ENCODE peak calls at places on chromosomes 7 and 10, in seven cellular contexts. W is thoracic aorta, U is AG04450, B is A549, H is foreskin fibroblast, P is heart right ventricle, T is sigmoid colon. A is an unnamed sample.

GRCh38 chr7:108014747-108015682 is 12.1 kb upstream of the LAMB1 start:
- DNase-seq in W (no peak), U (peak), B (peak), H (peak), P (no peak), T (no peak), A (no peak)

GRCh38 chr10:31664803-31665202 is 263.8 kb downstream of the ARHGAP12 start:
- DNase-seq in W (no peak), U (no peak), B (no peak), H (no peak), P (peak), T (peak), A (no peak)

GRCh38 chr10:114962441-114962840 is 24.4 kb downstream of the TRUB1 start:
- DNase-seq in W (no peak), U (no peak), B (no peak), H (no peak), P (no peak), T (no peak), A (no peak)

GRCh38 chr7:142438235-142438922 is 180.5 kb upstream of the PRSS58 start:
- DNase-seq in W (no peak), U (no peak), B (peak), H (peak), P (no peak), T (no peak), A (no peak)

GRCh38 chr10:84352251-84352842 is 24.0 kb downstream of the CCSER2 start:
- DNase-seq in W (no peak), U (no peak), B (peak), H (no peak), P (peak), T (peak), A (no peak)

GRCh38 chr10:22990443-22990842 is 62.6 kb downstream of the ARMC3 start:
- DNase-seq in W (no peak), U (no peak), B (no peak), H (no peak), P (no peak), T (no peak), A (no peak)

GRCh38 chr7:38374507-38374906 is 101.1 kb upstream of the TARP start:
- DNase-seq in W (no peak), U (no peak), B (peak), H (peak), P (no peak), T (no peak), A (no peak)

GRCh38 chr10:124680675-124681074 is 63.5 kb downstream of the FAM53B start:
- DNase-seq in W (no peak), U (no peak), B (no peak), H (peak), P (peak), T (peak), A (no peak)

GRCh38 chr10:17882557-17882956 is 69.2 kb upstream of the SLC39A12 start:
- DNase-seq in W (no peak), U (no peak), B (no peak), H (no peak), P (no peak), T (no peak), A (no peak)

GRCh38 chr7:74002474-74003017 is 25.4 kb upstream of the ELN start:
- DNase-seq in W (no peak), U (peak), B (peak), H (no peak), P (peak), T (no peak), A (peak)

GRCh38 chr7:151076863-151077704 is 3.5 kb downstream of the FASTK start:
- DNase-seq in W (no peak), U (no peak), B (peak), H (no peak), P (no peak), T (no peak), A (no peak)

GRCh38 chr10:74813371-74813770 is 13.0 kb upstream of the KAT6B start:
- DNase-seq in W (no peak), U (no peak), B (no peak), H (no peak), P (no peak), T (no peak), A (no peak)

GRCh38 chr7:66500087-66500486 is 128.6 kb upstream of the KCTD7 start:
- DNase-seq in W (no peak), U (no peak), B (no peak), H (peak), P (no peak), T (peak), A (no peak)

GRCh38 chr7:150901160-150902035 is 49.1 kb downstream of the AOC1 start:
- DNase-seq in W (no peak), U (no peak), B (no peak), H (no peak), P (peak), T (no peak), A (no peak)

GRCh38 chr7:50940621-50941020 is 157.9 kb upstream of the GRB10 start:
- DNase-seq in W (no peak), U (no peak), B (no peak), H (peak), P (no peak), T (no peak), A (no peak)

GRCh38 chr7:50939026-50939425 is 156.3 kb upstream of the GRB10 start:
- DNase-seq in W (no peak), U (no peak), B (no peak), H (peak), P (no peak), T (no peak), A (no peak)

GRCh38 chr7:50943482-50943881 is 160.8 kb upstream of the GRB10 start:
- DNase-seq in W (no peak), U (no peak), B (no peak), H (no peak), P (no peak), T (no peak), A (no peak)

GRCh38 chr7:50941525-50941924 is 158.8 kb upstream of the GRB10 start:
- DNase-seq in W (no peak), U (no peak), B (no peak), H (no peak), P (no peak), T (no peak), A (no peak)

GRCh38 chr7:50937727-50938126 is 155.0 kb upstream of the GRB10 start:
- DNase-seq in W (no peak), U (no peak), B (no peak), H (no peak), P (no peak), T (no peak), A (no peak)
- H3K4me3 ChIP-seq in W (no peak), U (no peak), B (no peak), H (no peak), P (no peak), T (no peak), A (no peak)

GRCh38 chr10:132886211-132887099 is 55.9 kb downstream of the CFAP46 start:
- DNase-seq in W (no peak), U (no peak), B (peak), H (no peak), P (peak), T (peak), A (no peak)
- TF ChIP-seq CTCF in W (no peak), U (no peak), B (peak), H (no peak), P (no peak), T (no peak), A (no peak)

GRCh38 chr7:798921-799470 is 33.3 kb upstream of the SUN1 start:
- DNase-seq in W (no peak), U (no peak), B (no peak), H (no peak), P (no peak), T (no peak), A (no peak)

GRCh38 chr7:801940-802364 is 30.3 kb upstream of the SUN1 start:
- DNase-seq in W (no peak), U (no peak), B (no peak), H (no peak), P (peak), T (peak), A (no peak)

GRCh38 chr7:803243-803635 is 29.0 kb upstream of the SUN1 start:
- DNase-seq in W (no peak), U (no peak), B (no peak), H (no peak), P (no peak), T (no peak), A (no peak)

GRCh38 chr7:805261-805660 is 27.0 kb upstream of the SUN1 start:
- DNase-seq in W (no peak), U (no peak), B (no peak), H (no peak), P (peak), T (no peak), A (no peak)

DNA sequence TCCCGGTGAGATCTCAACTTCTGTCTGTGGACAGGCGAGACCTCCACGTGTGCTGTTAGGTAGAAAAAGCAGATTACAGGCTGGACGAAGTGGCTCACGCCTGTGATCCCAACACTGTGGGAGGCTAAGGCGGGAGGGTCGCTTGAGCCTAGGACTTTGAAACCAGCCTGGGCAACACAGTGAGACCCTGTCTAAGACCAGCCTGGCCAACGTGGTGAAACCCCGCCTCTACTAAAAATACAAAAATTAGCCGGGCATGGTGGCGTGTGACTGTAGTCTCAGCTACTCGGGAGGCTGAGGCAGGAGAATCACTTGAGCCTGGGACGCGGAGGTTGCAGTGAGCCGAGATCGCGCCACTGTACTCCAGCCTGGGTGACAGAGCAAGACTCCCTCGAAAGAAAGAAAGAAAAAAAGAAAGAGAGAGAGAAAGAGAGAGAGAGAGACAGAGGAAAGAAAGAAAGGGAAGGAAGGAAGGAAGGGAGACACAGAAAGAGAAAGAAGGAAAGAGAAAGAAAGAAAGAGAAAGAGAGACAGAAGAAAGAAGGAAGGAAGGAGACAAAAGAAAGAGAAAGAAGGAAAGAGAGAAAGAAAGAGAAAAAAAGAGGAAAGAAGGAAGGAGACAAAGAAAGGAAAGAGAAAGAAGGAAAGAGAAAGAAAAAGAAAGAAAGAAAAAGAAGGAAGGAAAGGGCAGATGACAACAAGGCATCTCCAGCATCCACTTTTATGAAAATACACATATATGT is 29.6 kb upstream of the SUN1 start:
- DNase-seq in W (no peak), U (no peak), B (no peak), H (no peak), P (no peak), T (no peak), A (no peak)
- H3K4me3 ChIP-seq in W (peak), U (no peak), B (no peak), H (no peak), P (no peak), T (peak), A (no peak)

GRCh38 chr10:110619514-110619913 is 24.6 kb upstream of the RBM20 start:
- DNase-seq in W (no peak), U (no peak), B (no peak), H (no peak), P (no peak), T (no peak), A (no peak)
- TF ChIP-seq CTCF in W (no peak), U (no peak), B (no peak), H (no peak), P (no peak), T (no peak), A (no peak)

GRCh38 chr10:62924344-62924748 is 108.2 kb upstream of the EGR2 start:
- DNase-seq in W (no peak), U (no peak), B (no peak), H (no peak), P (no peak), T (no peak), A (no peak)
- H3K4me3 ChIP-seq in W (no peak), U (no peak), B (no peak), H (no peak), P (no peak), T (no peak), A (no peak)

DNA sequence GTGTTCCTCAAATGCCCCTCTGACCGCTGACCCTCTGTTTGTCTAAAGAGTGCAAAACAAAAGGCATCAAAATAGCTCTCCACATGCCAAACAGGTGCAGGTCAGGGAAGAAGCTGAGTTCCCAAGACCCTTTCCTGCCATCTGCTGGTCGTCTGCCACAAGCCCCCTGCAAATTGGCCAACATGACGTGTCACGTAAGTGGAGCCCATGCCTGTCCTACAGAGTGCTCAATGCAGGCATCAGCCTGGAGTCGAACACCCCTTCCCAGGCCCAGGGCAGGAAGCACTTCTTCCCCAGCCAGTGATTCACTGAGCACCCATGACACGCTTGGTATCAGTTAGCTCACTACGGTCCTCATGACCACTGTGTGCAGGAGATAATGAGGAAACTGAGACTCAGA is 14.1 kb downstream of the TMEM72 start:
- DNase-seq in W (no peak), U (no peak), B (no peak), H (no peak), P (no peak), T (peak), A (no peak)
- TF ChIP-seq CTCF in W (no peak), U (peak), B (no peak), H (peak), P (peak), T (no peak), A (no peak)

A was measured in AG09309.